ENCODE peak calls at places on chromosome 12, in seven cellular contexts. U, Y, D, B, P, O and M are unnamed samples.

GRCh38 chr12:63922446-63922845 is 77.9 kb downstream of the SRGAP1 start:
- DNase-seq in U (no peak), Y (no peak), D (no peak), B (no peak), P (no peak), O (no peak), M (no peak)

GRCh38 chr12:22064968-22065367 is 18.9 kb downstream of the CMAS start:
- DNase-seq in U (no peak), Y (no peak), D (no peak), B (no peak), P (no peak), O (no peak), M (no peak)

GRCh38 chr12:128509170-128509569 is 242.2 kb downstream of the TMEM132C start:
- DNase-seq in U (no peak), Y (no peak), D (no peak), B (no peak), P (no peak), O (no peak), M (no peak)

GRCh38 chr12:122449317-122449716 is 26.8 kb upstream of the CLIP1 start:
- DNase-seq in U (no peak), Y (no peak), D (no peak), B (no peak), P (no peak), O (no peak), M (no peak)

GRCh38 chr12:100862600-100863149 is 68.1 kb downstream of the ANO4 start:
- DNase-seq in U (no peak), Y (no peak), D (no peak), B (no peak), P (no peak), O (no peak), M (no peak)

GRCh38 chr12:115362319-115362976 is 678.5 kb upstream of the TBX3 start:
- DNase-seq in U (no peak), Y (no peak), D (no peak), B (no peak), P (no peak), O (no peak), M (no peak)

GRCh38 chr12:94427520-94428381 is 31.9 kb downstream of the CEP83 start:
- DNase-seq in U (no peak), Y (no peak), D (peak; percentile 39), B (no peak), P (peak; percentile 85), O (no peak), M (no peak)

GRCh38 chr12:132641811-132642650 is 23.5 kb downstream of the P2RX2 start:
- DNase-seq in U (no peak), Y (no peak), D (no peak), B (no peak), P (no peak), O (peak; percentile 57), M (no peak)

GRCh38 chr12:69115955-69116354 is 123.4 kb upstream of the CPSF6 start:
- DNase-seq in U (no peak), Y (no peak), D (no peak), B (no peak), P (no peak), O (no peak), M (no peak)

GRCh38 chr12:64181504-64182291 is 40.4 kb downstream of the KICS2 start:
- DNase-seq in U (peak; percentile 43), Y (no peak), D (peak; percentile 52), B (no peak), P (peak; percentile 79), O (peak; percentile 74), M (no peak)

GRCh38 chr12:29741342-29742241 is 42.1 kb downstream of the TMTC1 start:
- DNase-seq in U (no peak), Y (no peak), D (peak; percentile 17), B (no peak), P (no peak), O (no peak), M (no peak)

DNA sequence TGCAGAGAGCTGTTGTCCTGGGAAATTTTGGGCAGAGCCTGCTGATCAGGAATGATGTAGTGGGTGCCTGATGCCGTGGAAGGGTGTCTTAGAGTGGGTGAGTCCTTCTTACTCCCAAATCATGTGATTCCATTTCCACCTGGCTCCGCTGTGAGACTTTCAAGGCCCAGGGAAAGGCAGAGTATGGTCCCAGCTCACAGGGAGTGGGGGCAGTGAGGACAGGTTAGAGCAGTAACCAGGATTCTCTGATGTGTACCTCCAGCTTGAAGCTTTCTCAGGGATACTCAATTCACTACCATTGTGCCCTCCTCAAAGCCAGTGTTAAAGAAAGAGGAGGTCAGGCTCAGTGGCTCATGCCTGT is 12.9 kb upstream of the IQSEC3 start:
- DNase-seq in U (no peak), Y (no peak), D (no peak), B (no peak), P (no peak), O (no peak), M (no peak)
- H3K27me3 ChIP-seq in U (no peaks in the 10 kb centered on the region), Y (peaks cover 71% of the 10 kb centered on the region), D (peaks cover 3% of the 10 kb centered on the region), B (peaks cover 38% of the 10 kb centered on the region), P (peaks cover 9% of the 10 kb centered on the region), O (peaks cover 51% of the 10 kb centered on the region), M (peaks cover 21% of the 10 kb centered on the region)

DNA sequence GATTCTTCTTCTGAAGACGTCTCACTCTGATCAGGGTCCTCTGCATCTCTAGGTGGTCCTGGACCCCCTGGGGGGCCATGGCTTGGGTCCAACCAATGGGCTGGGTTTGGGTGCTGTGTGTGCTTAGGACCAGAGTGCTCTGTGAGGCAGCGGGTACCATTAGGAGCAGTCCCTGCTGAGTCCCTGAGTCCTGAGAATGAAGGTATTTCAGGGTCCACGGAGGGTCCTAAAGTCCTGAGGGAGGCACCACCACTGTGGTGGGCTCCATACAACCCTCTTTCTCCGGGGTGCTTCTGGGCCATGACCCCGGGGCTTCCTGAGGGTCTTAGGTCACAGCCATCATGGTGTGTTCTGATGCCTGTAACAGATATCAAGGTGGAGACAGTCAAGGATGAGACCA is 1.0 kb downstream of the DNAJC14 start:
- DNase-seq in U (no peak), Y (peak; percentile 66), D (no peak), B (no peak), P (peak; percentile 67), O (no peak), M (no peak)
- H3K27ac ChIP-seq in U (peak overlapping the region; percentile 85), Y (peak overlapping the region; percentile 94), D (peak overlapping the region; percentile 72), B (peak overlapping the region; percentile 76), P (peak overlapping the region; percentile 91), O (peak overlapping the region; percentile 86), M (peak overlapping the region; percentile 56)

GRCh38 chr12:124553862-124554428 is 13.5 kb downstream of the NCOR2 start:
- DNase-seq in U (no peak), Y (no peak), D (no peak), B (no peak), P (peak; percentile 63), O (no peak), M (no peak)
- H3K4me3 ChIP-seq in U (no peak overlapping the region), Y (no peak overlapping the region), D (no peak overlapping the region), B (no peak overlapping the region), P (no peak overlapping the region), O (no peak overlapping the region), M (no peak overlapping the region)

GRCh38 chr12:34306133-34306830 is 284.0 kb downstream of the ALG10 start:
- DNase-seq in U (no peak), Y (no peak), D (no peak), B (no peak), P (no peak), O (no peak), M (no peak)
- H3K27me3 ChIP-seq in U (peaks cover 94% of the 10 kb centered on the region), Y (no peaks in the 10 kb centered on the region), D (no peaks in the 10 kb centered on the region), B (no peaks in the 10 kb centered on the region), P (no peaks in the 10 kb centered on the region), O (no peaks in the 10 kb centered on the region), M (no peaks in the 10 kb centered on the region)

GRCh38 chr12:118126119-118126757 is 9.7 kb upstream of the PEBP1 start:
- DNase-seq in U (no peak), Y (no peak), D (no peak), B (no peak), P (no peak), O (no peak), M (no peak)

GRCh38 chr12:118127867-118128266 is 8.1 kb upstream of the PEBP1 start:
- DNase-seq in U (no peak), Y (no peak), D (no peak), B (no peak), P (peak; percentile 8), O (no peak), M (no peak)

GRCh38 chr12:118122264-118122663 is 13.7 kb upstream of the PEBP1 start:
- DNase-seq in U (no peak), Y (no peak), D (no peak), B (no peak), P (no peak), O (no peak), M (no peak)

GRCh38 chr12:118125743-118126118 is 10.2 kb upstream of the PEBP1 start:
- DNase-seq in U (no peak), Y (no peak), D (no peak), B (no peak), P (no peak), O (no peak), M (no peak)

GRCh38 chr12:118124333-118124874 is 11.5 kb upstream of the PEBP1 start:
- DNase-seq in U (no peak), Y (no peak), D (no peak), B (no peak), P (no peak), O (no peak), M (no peak)
- H3K27ac ChIP-seq in U (no peak overlapping the region), Y (no peak overlapping the region), D (no peak overlapping the region), B (no peak overlapping the region), P (no peak overlapping the region), O (no peak overlapping the region), M (no peak overlapping the region)

GRCh38 chr12:48482198-48482597 is at the start of gene C12orf54:
- DNase-seq in U (no peak), Y (no peak), D (no peak), B (no peak), P (no peak), O (no peak), M (no peak)
- H3K4me3 ChIP-seq in U (no peak within 1 kb of the TSS), Y (no peak within 1 kb of the TSS), D (no peak within 1 kb of the TSS), B (no peak within 1 kb of the TSS), P (no peak within 1 kb of the TSS), O (no peak within 1 kb of the TSS), M (no peak within 1 kb of the TSS)

GRCh38 chr12:39064712-39065111 is 159.3 kb upstream of the CPNE8 start:
- DNase-seq in U (no peak), Y (no peak), D (no peak), B (no peak), P (no peak), O (no peak), M (no peak)

GRCh38 chr12:39070775-39071174 is 165.4 kb upstream of the CPNE8 start:
- DNase-seq in U (no peak), Y (no peak), D (no peak), B (no peak), P (no peak), O (no peak), M (no peak)

GRCh38 chr12:39062266-39062996 is 157.0 kb upstream of the CPNE8 start:
- DNase-seq in U (no peak), Y (no peak), D (no peak), B (no peak), P (no peak), O (no peak), M (no peak)

GRCh38 chr12:39061576-39061975 is 156.2 kb upstream of the CPNE8 start:
- DNase-seq in U (no peak), Y (no peak), D (no peak), B (no peak), P (no peak), O (no peak), M (no peak)

GRCh38 chr12:39065455-39065854 is 160.1 kb upstream of the CPNE8 start:
- DNase-seq in U (no peak), Y (no peak), D (no peak), B (no peak), P (no peak), O (no peak), M (no peak)
- H3K27me3 ChIP-seq in U (peaks cover 44% of the 10 kb centered on the region), Y (no peaks in the 10 kb centered on the region), D (no peaks in the 10 kb centered on the region), B (no peaks in the 10 kb centered on the region), P (no peaks in the 10 kb centered on the region), O (no peaks in the 10 kb centered on the region), M (no peaks in the 10 kb centered on the region)